ENCODE peak calls at places on chromosomes 6 and 20, in seven cellular contexts. F is activated CD4-positive, alpha-beta T cell treated with anti-CD3 and anti-CD28 coated beads for 48 hours; M is colonic mucosa; A is NCI-H1092; C is stimulated activated CD4-positive, alpha-beta T cell treated with anti-CD3 and anti-CD28 coated beads, Interleukin-1b, Interleukin-23, amount 100 ng/mL, for 1 hour; G is nucleus accumbens; E is RPMI7951. J is an unnamed sample.

GRCh38 chr20:19734811-19735210 is 23.2 kb upstream of the RIN2 start:
- DNase-seq in C (no peak), E (no peak), F (no peak), A (no peak), G (no peak), M (no peak), J (no peak)

GRCh38 chr6:44431118-44431725 is 43.7 kb downstream of the CDC5L start:
- DNase-seq in C (no peak), A (no peak), G (no peak), F (peak; percentile 48), E (peak; percentile 61), M (peak; percentile 71), J (no peak)

GRCh38 chr6:128482642-128483041 is 37.8 kb downstream of the PTPRK start:
- DNase-seq in C (no peak), E (no peak), G (no peak), M (no peak), F (no peak), A (no peak), J (peak; percentile 40)

GRCh38 chr6:97778290-97779038 is 495.4 kb upstream of the MMS22L start:
- DNase-seq in C (no peak), G (no peak), E (no peak), A (no peak), F (no peak), M (no peak), J (no peak)

GRCh38 chr20:25280051-25280573 is 32.2 kb downstream of the PYGB start:
- DNase-seq in F (no peak), C (no peak), G (no peak), M (no peak), A (peak; percentile 93), E (no peak), J (peak; percentile 99)

GRCh38 chr6:158206740-158207451 is 38.7 kb downstream of the GTF2H5 start:
- DNase-seq in M (no peak), C (no peak), G (no peak), A (no peak), F (no peak), E (no peak), J (no peak)

GRCh38 chr6:106702046-106702445 is 72.7 kb downstream of the QRSL1 start:
- DNase-seq in E (no peak), C (no peak), M (peak; percentile 17), G (no peak), F (no peak), A (peak; percentile 40), J (peak; percentile 66)

GRCh38 chr6:125294036-125294435 is 7.7 kb downstream of the HDDC2 start:
- DNase-seq in M (no peak), E (no peak), G (no peak), A (no peak), C (no peak), F (no peak), J (peak; percentile 34)

GRCh38 chr6:3385660-3386151 is 71.1 kb downstream of the SLC22A23 start:
- DNase-seq in M (no peak), A (no peak), F (no peak), G (peak; percentile 71), E (peak; percentile 44), C (no peak), J (no peak)

GRCh38 chr6:168039849-168040248 is 39.2 kb downstream of the FRMD1 start:
- DNase-seq in E (no peak), G (no peak), F (no peak), A (no peak), M (no peak), C (no peak), J (no peak)

GRCh38 chr6:131182991-131183425 is 47.7 kb downstream of the AKAP7 start:
- DNase-seq in G (no peak), M (no peak), F (peak; percentile 8), E (peak; percentile 34), C (no peak), A (no peak), J (no peak)

GRCh38 chr6:17923401-17923863 is 64.0 kb downstream of the KIF13A start:
- DNase-seq in M (no peak), F (no peak), E (no peak), G (no peak), C (no peak), A (no peak), J (no peak)

GRCh38 chr6:30814137-30815084 is 69.9 kb upstream of the DDR1 start:
- DNase-seq in A (no peak), E (peak; percentile 87), C (peak; percentile 35), F (peak; percentile 74), M (no peak), G (peak; percentile 7), J (no peak)

J was measured in NCI-H2029.